ENCODE peak calls at places on chromosomes 2 and 18, in four cellular contexts. S, N, A and O are unnamed samples.

GRCh38 chr2:239750045-239750835 is 274.9 kb downstream of the NDUFA10 start:
- DNase-seq in S (no peak), A (no peak), N (no peak), O (no peak)

GRCh38 chr2:194104687-194105086 is 1552.3 kb upstream of the SLC39A10 start:
- DNase-seq in S (no peak), N (no peak), A (no peak), O (no peak)

GRCh38 chr2:171410101-171410500 is 23.7 kb downstream of the METTL8 start:
- DNase-seq in S (no peak), N (peak), A (no peak), O (peak)

GRCh38 chr18:24530630-24531111 is 70.2 kb downstream of the HRH4 start:
- DNase-seq in N (peak), A (no peak), S (no peak), O (peak)

GRCh38 chr2:215554689-215555088 is 118.8 kb upstream of the FN1 start:
- DNase-seq in N (peak), A (no peak), S (no peak), O (peak)

GRCh38 chr2:188969236-188970032 is 4.7 kb upstream of the COL3A1 start:
- DNase-seq in N (no peak), S (no peak), A (no peak), O (no peak)

GRCh38 chr18:24559474-24560018 is 99.1 kb downstream of the HRH4 start:
- DNase-seq in A (no peak), S (no peak), N (no peak), O (no peak)

GRCh38 chr2:129699781-129700573 is 279.5 kb upstream of the RAB6C start:
- DNase-seq in N (peak), S (no peak), A (no peak), O (peak)

GRCh38 chr2:68807821-68808266 is 63.4 kb downstream of the BMP10 start:
- DNase-seq in N (peak), S (no peak), A (peak), O (peak)

GRCh38 chr2:38850045-38850444 is 25.7 kb downstream of the DHX57 start:
- DNase-seq in N (no peak), S (no peak), A (no peak), O (no peak)

GRCh38 chr2:42913280-42913878 is 121.0 kb upstream of the HAAO start:
- DNase-seq in N (no peak), S (no peak), A (no peak), O (no peak)

GRCh38 chr2:30421551-30422436 is 25.3 kb upstream of the LCLAT1 start:
- DNase-seq in A (no peak), N (peak), S (peak), O (no peak)

GRCh38 chr18:23227729-23228075 is 92.4 kb downstream of the CABLES1 start:
- DNase-seq in A (no peak), S (no peak), N (no peak), O (no peak)

GRCh38 chr2:51919395-51919794 is 887.5 kb upstream of the NRXN1 start:
- DNase-seq in N (peak), A (no peak), S (no peak), O (peak)

GRCh38 chr2:239380831-239381708 is 19.8 kb downstream of the HDAC4 start:
- DNase-seq in N (no peak), S (no peak), A (no peak), O (no peak)

GRCh38 chr2:26845021-26845420 is 2.9 kb upstream of the DPYSL5 start:
- DNase-seq in A (no peak), S (no peak), N (no peak), O (no peak)

GRCh38 chr2:112690853-112691390 is 29.9 kb upstream of the NT5DC4 start:
- DNase-seq in S (peak), A (peak), N (peak), O (peak)

GRCh38 chr18:61901334-61901986 is 8.7 kb upstream of the RNF152 start:
- DNase-seq in N (peak), A (peak), S (peak), O (peak)

GRCh38 chr2:35410431-35411061 is 945.0 kb upstream of the CRIM1 start:
- DNase-seq in S (peak), N (peak), A (peak), O (peak)

GRCh38 chr2:126658910-126659613 is 3.1 kb downstream of the GYPC start:
- DNase-seq in S (no peak), N (no peak), A (peak), O (no peak)

GRCh38 chr2:143140864-143141637 is 11.8 kb downstream of the ARHGAP15 start:
- DNase-seq in N (no peak), A (no peak), S (no peak), O (no peak)

GRCh38 chr2:20034821-20035220 is 16.6 kb downstream of the LAPTM4A start:
- DNase-seq in A (no peak), S (no peak), N (no peak), O (no peak)

GRCh38 chr2:20034218-20034617 is 17.2 kb downstream of the LAPTM4A start:
- DNase-seq in A (no peak), S (no peak), N (no peak), O (no peak)

GRCh38 chr2:20040489-20041172 is 10.8 kb downstream of the LAPTM4A start:
- DNase-seq in N (peak), S (no peak), A (no peak), O (peak)

GRCh38 chr2:20035961-20036666 is 15.3 kb downstream of the LAPTM4A start:
- DNase-seq in N (no peak), A (no peak), S (no peak), O (no peak)

DNA sequence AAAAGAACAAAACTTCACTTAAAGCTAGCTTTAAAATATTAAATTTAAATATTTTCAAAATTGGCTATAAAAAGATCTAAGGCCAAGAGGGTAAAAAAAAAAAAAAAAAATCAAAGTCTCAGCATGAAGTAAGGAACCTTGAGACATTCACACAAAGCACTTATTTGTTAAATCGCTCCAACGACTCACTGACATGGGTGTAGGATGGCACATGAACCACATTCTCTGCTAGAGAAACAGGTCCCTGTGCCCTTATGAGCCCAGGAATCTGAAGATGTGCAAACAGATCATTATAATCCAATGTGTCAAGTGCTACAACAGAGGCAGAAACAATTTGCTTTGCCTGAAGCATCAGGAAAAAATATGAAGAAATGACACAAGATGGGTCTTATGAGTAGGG is 13.8 kb downstream of the LAPTM4A start:
- DNase-seq in N (no peak), A (no peak), S (no peak), O (no peak)
- H3K27ac ChIP-seq in N (no peak), A (no peak), S (no peak), O (no peak)

GRCh38 chr2:156319811-156320490 is 12.6 kb downstream of the NR4A2 start:
- DNase-seq in S (peak), A (peak), N (no peak), O (no peak)
- TF ChIP-seq CTCF in S (peak), A (peak), N (no peak), O (no peak)

DNA sequence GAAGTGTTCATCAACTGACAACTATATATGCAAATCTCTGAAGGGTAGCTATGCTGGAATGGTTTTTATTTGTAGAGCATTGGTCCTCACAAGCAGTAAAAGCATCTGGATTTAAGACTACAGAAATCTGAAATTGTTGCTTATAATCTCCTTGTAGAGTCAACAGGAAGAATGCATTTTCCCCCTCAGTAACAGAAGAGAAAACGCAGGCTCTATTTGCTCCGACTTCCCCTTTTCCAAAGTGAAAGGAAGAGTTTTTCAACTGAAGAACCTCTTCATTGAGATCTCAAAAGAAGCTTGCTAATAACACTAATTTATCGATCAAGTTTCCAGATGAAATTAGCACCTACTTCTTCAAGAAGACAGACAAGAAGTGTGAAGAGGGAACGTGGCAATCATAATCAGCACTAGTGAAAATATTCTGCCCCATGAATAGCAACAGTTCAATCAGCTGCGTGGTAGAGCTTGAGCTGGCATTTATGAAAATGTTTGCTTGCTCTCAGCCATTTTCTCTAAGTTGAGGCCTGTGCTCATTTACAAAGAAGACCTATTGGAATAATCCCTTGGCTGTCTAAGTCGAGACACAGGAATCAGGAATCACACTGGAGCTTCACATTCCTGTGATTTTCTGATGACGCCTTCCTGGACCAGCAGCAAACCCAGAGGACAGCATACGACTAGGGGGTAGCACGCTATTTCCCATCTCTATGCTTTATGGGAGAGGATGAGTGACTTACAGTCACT is 43.7 kb downstream of the TGIF1 start:
- DNase-seq in A (no peak), N (no peak), S (no peak), O (no peak)
- H3K27ac ChIP-seq in A (no peak), N (no peak), S (no peak), O (no peak)

GRCh38 chr2:168490015-168490874 is 34.2 kb downstream of the CERS6 start:
- DNase-seq in S (peak), A (no peak), N (peak), O (peak)

GRCh38 chr2:168495524-168495923 is 39.5 kb downstream of the CERS6 start:
- DNase-seq in N (no peak), S (no peak), A (no peak), O (no peak)

GRCh38 chr2:168490916-168491605 is 35.0 kb downstream of the CERS6 start:
- DNase-seq in N (no peak), S (no peak), A (no peak), O (no peak)

GRCh38 chr2:168499500-168499899 is 43.4 kb downstream of the CERS6 start:
- DNase-seq in N (no peak), A (no peak), S (no peak), O (no peak)

DNA sequence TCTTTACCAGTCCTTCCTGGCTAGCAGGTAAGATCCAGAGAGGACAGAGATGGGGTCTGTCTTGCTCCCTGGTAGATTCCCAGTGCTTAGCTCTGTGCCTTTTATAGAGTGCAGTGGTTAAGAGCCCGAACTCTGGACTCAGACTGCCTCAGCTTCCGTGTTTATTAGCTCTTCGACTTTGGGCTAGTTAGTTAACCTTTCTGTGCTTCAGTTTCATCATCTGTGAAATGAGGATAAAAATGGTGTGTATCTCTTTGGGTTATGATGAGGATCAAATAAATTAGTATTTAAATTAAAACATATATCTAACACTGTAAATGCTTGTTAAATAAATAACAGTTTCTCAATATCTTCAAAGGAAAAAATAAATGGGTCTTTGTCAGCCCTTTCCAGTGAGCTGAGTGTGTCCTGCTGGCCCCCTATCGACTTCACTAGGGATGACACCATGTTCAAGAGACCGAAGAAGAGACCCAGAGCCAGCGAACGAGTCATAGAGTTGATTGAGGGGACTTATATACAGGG is 38.2 kb downstream of the CERS6 start:
- DNase-seq in S (peak), N (no peak), A (no peak), O (no peak)
- TF ChIP-seq CTCF in S (peak), N (peak), A (no peak), O (no peak)

GRCh38 chr2:16664809-16665745 is 557 bp downstream of the CYRIA start:
- DNase-seq in N (no peak), A (no peak), S (peak), O (no peak)
- H3K27ac ChIP-seq in N (no peak), A (no peak), S (no peak), O (no peak)

GRCh38 chr2:224551693-224552092 is 33.5 kb downstream of the CUL3 start:
- DNase-seq in A (no peak), N (no peak), S (no peak), O (no peak)
- TF ChIP-seq CTCF in A (no peak), N (no peak), S (no peak), O (no peak)

GRCh38 chr2:118800736-118801135 is 46.7 kb downstream of the EN1 start:
- DNase-seq in N (no peak), A (no peak), S (peak), O (no peak)

GRCh38 chr2:118806797-118807667 is 40.4 kb downstream of the EN1 start:
- DNase-seq in N (no peak), S (peak), A (no peak), O (no peak)

GRCh38 chr2:118801154-118801553 is 46.3 kb downstream of the EN1 start:
- DNase-seq in S (peak), N (peak), A (no peak), O (no peak)

GRCh38 chr2:118805061-118805690 is 42.3 kb downstream of the EN1 start:
- DNase-seq in A (no peak), S (no peak), N (no peak), O (no peak)

DNA sequence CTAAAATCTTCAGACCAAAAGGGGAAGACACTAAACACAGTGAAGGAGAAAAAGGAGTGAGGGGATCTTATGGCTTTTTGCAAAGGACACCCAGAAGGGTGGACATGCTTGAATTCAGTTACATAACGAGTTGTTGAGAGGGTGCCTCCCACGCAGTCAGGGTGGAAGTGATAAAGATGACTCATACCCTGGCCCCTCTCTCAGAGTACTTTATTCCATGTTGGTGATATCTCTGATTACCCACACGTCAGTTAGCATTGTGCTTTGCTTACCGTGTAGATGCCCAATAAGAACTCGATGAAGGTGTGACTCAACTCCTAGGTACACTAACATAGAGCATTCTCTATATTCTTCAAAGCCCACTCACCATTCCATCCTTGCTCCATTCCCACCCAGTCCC is 44.4 kb downstream of the EN1 start:
- DNase-seq in S (no peak), N (no peak), A (no peak), O (no peak)
- H3K27ac ChIP-seq in S (no peak), N (no peak), A (no peak), O (no peak)

DNA sequence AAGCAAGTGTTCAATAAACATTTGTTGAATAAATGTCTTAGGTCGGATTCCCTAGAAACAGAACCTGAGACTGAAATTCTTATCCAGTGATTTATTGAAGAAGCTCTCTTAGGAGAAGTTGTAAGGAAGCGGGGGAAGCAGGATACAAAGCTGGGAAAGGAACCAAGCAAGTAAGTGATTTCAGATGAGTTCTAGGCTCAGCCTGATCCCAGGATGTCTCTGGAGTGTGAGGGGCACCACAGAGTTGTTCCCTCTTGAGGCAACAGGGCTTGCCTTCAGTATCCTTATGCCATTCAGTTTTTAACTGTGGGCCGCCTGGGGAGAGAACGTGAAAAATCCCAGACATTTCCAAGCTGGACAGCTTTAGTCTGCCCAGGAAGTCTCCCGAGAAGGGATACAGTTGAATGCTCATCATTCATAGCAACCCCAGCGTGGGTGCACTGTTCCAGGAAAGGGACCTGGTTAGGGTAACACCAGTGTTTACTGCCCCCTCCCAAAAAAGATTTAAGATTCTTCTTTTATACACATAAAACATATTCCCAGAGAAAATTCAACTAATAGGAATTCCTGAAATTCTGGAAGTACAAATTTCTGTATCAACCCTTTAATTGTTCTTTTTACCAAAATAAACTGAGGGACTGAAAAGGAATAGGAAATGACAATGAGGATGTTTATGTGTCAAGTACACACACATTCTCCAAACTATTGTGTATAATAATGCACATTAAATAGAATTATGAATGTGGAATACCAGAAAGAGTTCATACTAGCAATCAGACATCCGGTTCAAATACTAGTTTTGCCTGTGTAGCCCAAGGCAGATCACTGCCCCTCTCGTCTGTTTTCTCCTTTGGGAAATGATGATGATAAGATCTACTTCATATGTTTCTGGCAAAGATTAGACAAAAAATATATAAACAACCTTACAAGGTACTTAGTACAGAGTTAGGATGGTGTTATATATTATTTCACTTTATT is 592.1 kb upstream of the CDH2 start:
- DNase-seq in A (no peak), N (no peak), S (no peak), O (no peak)
- TF ChIP-seq CTCF in A (no peak), N (no peak), S (no peak), O (no peak)

DNA sequence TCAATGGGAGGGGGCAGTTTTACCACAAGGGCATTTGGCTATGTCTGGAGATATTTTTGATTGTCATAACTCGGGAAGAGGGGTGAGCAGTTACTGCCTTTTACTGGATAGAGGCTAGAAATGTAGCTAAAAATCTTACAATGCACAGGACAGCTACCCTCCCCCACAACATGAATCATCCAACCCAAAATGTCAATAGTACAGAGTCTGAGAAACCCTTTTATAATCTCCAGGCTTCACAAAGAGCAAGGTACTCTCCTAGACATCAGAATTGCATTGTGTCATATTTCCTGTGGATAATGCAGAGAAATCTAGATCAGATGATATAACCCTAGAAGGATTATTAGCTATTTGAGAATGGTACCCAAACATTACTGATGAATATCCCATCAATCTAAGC is 277.1 kb upstream of the NRP2 start:
- DNase-seq in N (peak), A (no peak), S (no peak), O (no peak)
- H3K27ac ChIP-seq in N (no peak), A (no peak), S (no peak), O (no peak)

GRCh38 chr2:1136071-1136470 is 185.4 kb downstream of the SNTG2 start:
- DNase-seq in A (no peak), N (no peak), S (peak), O (no peak)
- TF ChIP-seq CTCF in A (no peak), N (peak), S (peak), O (no peak)